ENCODE peak calls at places on chromosomes 4 and X, in six cellular contexts. G, X, V, Y, H and E are unnamed samples.

GRCh38 chrX:136130931-136131843 is 16.1 kb upstream of the FHL1 start:
- DNase-seq in H (peak; percentile 99), V (peak; percentile 45), G (no peak), X (no peak), Y (peak; percentile 91), E (peak; percentile 84)

GRCh38 chr4:13647012-13647411 is 19.5 kb upstream of the BOD1L1 start:
- DNase-seq in Y (peak; percentile 33), H (no peak), G (no peak), V (no peak), X (no peak), E (no peak)

GRCh38 chr4:97317691-97318090 is 825.6 kb downstream of the STPG2 start:
- DNase-seq in X (no peak), V (no peak), G (no peak), Y (no peak), H (no peak), E (no peak)

GRCh38 chr4:2356123-2357069 is 62.0 kb downstream of the ZFYVE28 start:
- DNase-seq in X (no peak), G (no peak), V (no peak), Y (no peak), H (no peak), E (no peak)

GRCh38 chr4:70511365-70511764 is 7.0 kb upstream of the AMTN start:
- DNase-seq in X (no peak), V (no peak), Y (peak; percentile 2), H (no peak), G (no peak), E (no peak)

GRCh38 chr4:184275766-184276165 is 58.1 kb upstream of the ENPP6 start:
- DNase-seq in V (no peak), X (no peak), G (no peak), H (peak; percentile 18), Y (no peak), E (no peak)

GRCh38 chrX:110448459-110448858 is 89.8 kb downstream of the RTL9 start:
- DNase-seq in H (no peak), G (no peak), V (no peak), X (no peak), Y (no peak), E (no peak)

GRCh38 chr4:94635172-94635571 is 122.6 kb upstream of the BMPR1B start:
- DNase-seq in H (peak; percentile 23), Y (peak; percentile 28), V (no peak), X (no peak), G (no peak), E (peak; percentile 71)

GRCh38 chr4:110867251-110867960 is 244.5 kb upstream of the PITX2 start:
- DNase-seq in X (no peak), Y (no peak), V (no peak), G (no peak), H (no peak), E (no peak)

GRCh38 chrX:13473666-13474516 is 95.5 kb upstream of the EGFL6 start:
- DNase-seq in Y (peak; percentile 63), H (no peak), G (no peak), V (no peak), X (no peak), E (no peak)

GRCh38 chr4:140309124-140309870 is 64.1 kb upstream of the SCOC start:
- DNase-seq in V (no peak), Y (peak; percentile 54), H (peak; percentile 61), G (no peak), X (no peak), E (no peak)

GRCh38 chrX:23752740-23753435 is 9.8 kb upstream of the ACOT9 start:
- DNase-seq in X (no peak), Y (peak; percentile 41), G (no peak), H (peak; percentile 94), V (no peak), E (peak; percentile 18)

GRCh38 chr4:161936625-161937133 is 227.1 kb downstream of the FSTL5 start:
- DNase-seq in Y (peak; percentile 92), V (peak; percentile 78), G (no peak), X (no peak), H (peak; percentile 93), E (peak; percentile 88)

GRCh38 chr4:89661490-89661889 is 175.5 kb downstream of the SNCA start:
- DNase-seq in V (peak; percentile 34), G (no peak), X (no peak), H (peak; percentile 84), Y (peak; percentile 78), E (peak; percentile 53)

GRCh38 chr4:2441393-2442174 is 22.8 kb downstream of the CFAP99 start:
- DNase-seq in G (peak; percentile 88), H (peak; percentile 71), Y (peak; percentile 70), X (peak; percentile 56), V (peak; percentile 67), E (peak; percentile 57)

GRCh38 chr4:998096-998691 is 5.0 kb upstream of the SLC26A1 start:
- DNase-seq in H (no peak), X (no peak), Y (no peak), G (no peak), V (no peak), E (no peak)

GRCh38 chr4:156676116-156676851 is 295.3 kb downstream of the PDGFC start:
- DNase-seq in H (no peak), X (no peak), G (no peak), Y (no peak), V (no peak), E (no peak)

GRCh38 chr4:8285976-8286718 is 16.6 kb downstream of the HTRA3 start:
- DNase-seq in V (no peak), X (no peak), Y (no peak), G (no peak), H (no peak), E (no peak)

GRCh38 chr4:151114338-151114737 is 14.9 kb downstream of the RPS3A start:
- DNase-seq in Y (no peak), X (no peak), G (no peak), H (no peak), V (no peak), E (no peak)

GRCh38 chr4:149751174-149751573 is 64.5 kb downstream of the IQCM start:
- DNase-seq in H (no peak), G (no peak), Y (no peak), X (no peak), V (no peak), E (no peak)

GRCh38 chr4:74433043-74433442 is 11.9 kb upstream of the AREG start:
- DNase-seq in Y (peak; percentile 76), G (no peak), V (no peak), H (peak; percentile 19), X (no peak), E (no peak)